ENCODE peak calls at places on chromosomes 16 and 17, in seven cellular contexts. V, P, L, J, Y, O and W are unnamed samples.

GRCh38 chr16:17196526-17196925 is 274.2 kb downstream of the XYLT1 start:
- DNase-seq in V (no peak), P (no peak), L (no peak), J (no peak), Y (no peak), O (no peak), W (no peak)

GRCh38 chr17:15999974-16000827 is 577 bp downstream of the TTC19 start:
- DNase-seq in V (peak; percentile 63), P (peak; percentile 48), L (no peak), J (no peak), Y (peak; percentile 46), O (peak; percentile 68), W (peak; percentile 58)

GRCh38 chr17:9668532-9668931 is 23.2 kb downstream of the USP43 start:
- DNase-seq in V (no peak), P (no peak), L (no peak), J (no peak), Y (no peak), O (no peak), W (no peak)

GRCh38 chr16:13178318-13178717 is 276.9 kb downstream of the SHISA9 start:
- DNase-seq in V (no peak), P (no peak), L (no peak), J (no peak), Y (no peak), O (no peak), W (no peak)

GRCh38 chr16:75376475-75376907 is 56.8 kb downstream of the CFDP1 start:
- DNase-seq in V (no peak), P (no peak), L (no peak), J (no peak), Y (no peak), O (no peak), W (no peak)

GRCh38 chr16:4892356-4893102 is 44.4 kb downstream of the PPL start:
- DNase-seq in V (peak; percentile 18), P (no peak), L (no peak), J (no peak), Y (peak; percentile 20), O (no peak), W (no peak)

GRCh38 chr17:73806768-73807167 is 162.5 kb upstream of the SDK2 start:
- DNase-seq in V (no peak), P (no peak), L (no peak), J (no peak), Y (no peak), O (no peak), W (no peak)

GRCh38 chr17:67689534-67690177 is 28.1 kb upstream of the NOL11 start:
- DNase-seq in V (peak; percentile 80), P (peak; percentile 34), L (peak; percentile 56), J (peak; percentile 3), Y (peak; percentile 55), O (no peak), W (peak; percentile 69)

GRCh38 chr17:5789443-5789842 is 205.1 kb upstream of the NLRP1 start:
- DNase-seq in V (no peak), P (no peak), L (no peak), J (no peak), Y (no peak), O (no peak), W (no peak)

GRCh38 chr17:83133302-83134121 is 54.1 kb downstream of the METRNL start:
- DNase-seq in V (no peak), P (no peak), L (no peak), J (no peak), Y (peak; percentile 56), O (peak; percentile 40), W (no peak)

GRCh38 chr16:29658693-29659092 is 4.4 kb upstream of the SPN start:
- DNase-seq in V (no peak), P (no peak), L (no peak), J (no peak), Y (no peak), O (no peak), W (no peak)

GRCh38 chr17:7782237-7782636 is 51.8 kb upstream of the KDM6B start:
- DNase-seq in V (no peak), P (no peak), L (no peak), J (no peak), Y (no peak), O (no peak), W (no peak)

GRCh38 chr17:73090396-73091202 is 1.9 kb downstream of the SLC39A11 start:
- DNase-seq in V (no peak), P (no peak), L (no peak), J (no peak), Y (no peak), O (peak; percentile 12), W (peak; percentile 30)